ENCODE peak calls at places on chromosome 10, in seven cellular contexts. F is CD4-positive, alpha-beta T cell; T is GM13977; P is IMR-90; Q is epithelial cell of proximal tubule; U is BJ; C is astrocyte of the cerebellum. B is an unnamed sample.
A peak's percentile ranks its signal among the peaks of the same experiment; 100 is the strongest.

GRCh38 chr10:52539463-52539862 is 225.4 kb downstream of the DKK1 start:
- DNase-seq in Q (no peak), C (peak; percentile 33), T (no peak), U (no peak), P (peak; percentile 47), F (no peak), B (no peak)

GRCh38 chr10:30186371-30186875 is 127.0 kb upstream of the JCAD start:
- DNase-seq in P (no peak), U (no peak), Q (no peak), F (no peak), C (no peak), T (no peak), B (peak; percentile 20)

GRCh38 chr10:11107953-11108352 is 90.3 kb downstream of the CELF2 start:
- DNase-seq in P (no peak), C (no peak), Q (no peak), U (no peak), F (no peak), T (no peak), B (no peak)

GRCh38 chr10:59907918-59908807 is 1.8 kb upstream of the CCDC6 start:
- DNase-seq in T (peak; percentile 44), P (peak; percentile 85), F (peak; percentile 30), C (peak; percentile 95), Q (peak; percentile 72), U (peak; percentile 39), B (peak; percentile 72)

GRCh38 chr10:80070068-80070467 is 8.4 kb upstream of the TMEM254 start:
- DNase-seq in C (no peak), T (no peak), U (no peak), P (no peak), Q (no peak), F (no peak), B (no peak)

GRCh38 chr10:122855745-122856144 is 10.1 kb upstream of the CUZD1 start:
- DNase-seq in C (no peak), U (no peak), Q (no peak), F (no peak), T (no peak), P (peak; percentile 21), B (no peak)

GRCh38 chr10:104437226-104437625 is 83.6 kb downstream of the CFAP58 start:
- DNase-seq in C (no peak), Q (no peak), T (no peak), U (no peak), F (no peak), P (peak; percentile 28), B (no peak)

GRCh38 chr10:115879372-115879771 is 393.6 kb downstream of the GFRA1 start:
- DNase-seq in Q (no peak), U (no peak), P (no peak), C (no peak), F (no peak), T (peak; percentile 13), B (no peak)

GRCh38 chr10:133332936-133333699 is 3.6 kb downstream of the CALY start:
- DNase-seq in F (no peak), U (no peak), T (no peak), C (no peak), P (no peak), Q (no peak), B (no peak)

GRCh38 chr10:78856421-78856820 is 212.3 kb upstream of the ZMIZ1 start:
- DNase-seq in F (no peak), Q (no peak), T (no peak), C (no peak), P (no peak), U (no peak), B (no peak)

GRCh38 chr10:77371848-77372247 is 265.8 kb downstream of the KCNMA1 start:
- DNase-seq in F (no peak), C (no peak), T (no peak), P (no peak), U (no peak), Q (peak; percentile 26), B (peak; percentile 22)

GRCh38 chr10:113751116-113751728 is at the start of gene PLEKHS1:
- DNase-seq in C (peak; percentile 49), P (no peak), Q (no peak), F (no peak), T (no peak), U (peak; percentile 35), B (peak; percentile 66)

GRCh38 chr10:124741281-124741921 is 2.8 kb downstream of the FAM53B start:
- DNase-seq in T (peak; percentile 84), U (no peak), Q (no peak), C (peak; percentile 53), F (peak; percentile 74), P (peak; percentile 64), B (peak; percentile 70)

GRCh38 chr10:133318494-133319127 is 9.9 kb downstream of the ZNF511 start:
- DNase-seq in U (no peak), T (peak; percentile 72), F (peak; percentile 60), C (no peak), Q (no peak), P (peak; percentile 36), B (peak; percentile 67)

DNA sequence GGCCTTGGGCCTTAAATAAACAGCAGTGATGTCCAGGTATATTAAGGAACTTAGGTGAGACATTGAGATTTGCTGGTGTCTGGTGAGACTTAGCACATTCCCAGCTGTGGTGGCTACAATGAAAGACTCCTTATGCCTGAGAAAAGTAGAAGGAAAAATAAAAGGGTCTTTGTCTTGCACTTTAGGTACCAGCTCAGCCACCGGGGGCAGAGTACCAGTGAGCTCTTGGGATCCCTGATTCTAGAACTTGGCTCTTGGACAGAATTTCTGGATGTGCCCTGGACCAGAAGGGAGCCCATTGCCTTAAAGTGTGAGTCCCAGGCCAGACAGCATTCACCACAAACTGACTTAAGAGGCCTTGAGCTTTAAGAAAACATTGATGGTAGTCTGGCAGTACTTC is 1038.7 kb downstream of the SORCS3 start:
- DNase-seq in P (no peak), C (no peak), Q (no peak), T (no peak), F (no peak), U (no peak), B (no peak)
- TF ChIP-seq CTCF in P (no peak), C (peak; percentile 3), Q (peak; percentile 33), T (no peak), F (no peak), U (no peak), B (no peak)

GRCh38 chr10:14673189-14673947 is 101.3 kb downstream of the FAM107B start:
- DNase-seq in C (no peak), U (no peak), T (no peak), F (no peak), Q (no peak), P (peak; percentile 23), B (no peak)
- TF ChIP-seq CTCF in C (no peak), U (no peak), T (no peak), F (no peak), Q (no peak), P (no peak), B (no peak)

GRCh38 chr10:130179640-130180039 is 43.4 kb downstream of the GLRX3 start:
- DNase-seq in C (peak; percentile 77), T (no peak), P (peak; percentile 78), Q (peak; percentile 33), F (no peak), U (peak; percentile 9), B (no peak)
- TF ChIP-seq CTCF in C (peak; percentile 71), T (peak; percentile 31), P (peak; percentile 60), Q (peak; percentile 60), F (peak; percentile 56), U (peak; percentile 53), B (no peak)

DNA sequence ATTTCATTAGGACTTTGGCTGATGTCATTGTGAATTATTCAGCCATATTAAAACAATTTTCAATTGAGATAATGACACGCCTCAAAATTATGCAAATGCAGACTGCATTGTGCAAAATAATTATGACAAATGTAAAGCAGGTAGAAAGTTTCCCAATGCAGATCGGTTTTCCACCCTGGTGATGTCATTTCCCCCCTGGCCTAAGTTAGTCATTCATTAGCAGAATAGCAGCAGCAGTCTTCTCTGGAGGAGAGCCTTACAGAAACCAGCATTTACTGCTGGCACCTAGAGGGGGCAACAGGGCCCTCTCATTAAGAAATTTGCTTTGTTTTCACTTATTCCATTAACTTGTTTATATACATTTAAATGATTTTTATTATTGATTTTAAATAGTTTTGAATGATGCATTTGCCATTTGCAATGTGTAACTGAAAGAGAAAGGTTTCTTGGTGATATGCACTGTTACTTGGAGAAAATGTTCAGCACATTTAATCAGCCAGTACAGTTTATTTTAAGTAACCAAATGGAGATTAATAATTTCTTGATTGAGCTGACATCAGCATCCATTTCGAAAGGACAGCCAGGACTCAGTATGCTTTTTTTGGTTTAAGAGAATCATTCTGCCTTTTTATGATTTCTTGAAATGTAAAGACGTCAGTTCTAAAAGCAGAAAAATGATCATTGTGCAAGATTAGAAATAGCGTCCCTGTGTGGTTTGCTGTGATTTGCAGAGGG is 3.4 kb downstream of the ARID5B start:
- DNase-seq in Q (peak; percentile 71), C (no peak), U (no peak), P (peak; percentile 80), T (peak; percentile 59), F (no peak), B (peak; percentile 77)
- TF ChIP-seq CTCF in Q (peak; percentile 45), C (peak; percentile 50), U (peak; percentile 41), P (peak; percentile 43), T (no peak), F (no peak), B (no peak)

DNA sequence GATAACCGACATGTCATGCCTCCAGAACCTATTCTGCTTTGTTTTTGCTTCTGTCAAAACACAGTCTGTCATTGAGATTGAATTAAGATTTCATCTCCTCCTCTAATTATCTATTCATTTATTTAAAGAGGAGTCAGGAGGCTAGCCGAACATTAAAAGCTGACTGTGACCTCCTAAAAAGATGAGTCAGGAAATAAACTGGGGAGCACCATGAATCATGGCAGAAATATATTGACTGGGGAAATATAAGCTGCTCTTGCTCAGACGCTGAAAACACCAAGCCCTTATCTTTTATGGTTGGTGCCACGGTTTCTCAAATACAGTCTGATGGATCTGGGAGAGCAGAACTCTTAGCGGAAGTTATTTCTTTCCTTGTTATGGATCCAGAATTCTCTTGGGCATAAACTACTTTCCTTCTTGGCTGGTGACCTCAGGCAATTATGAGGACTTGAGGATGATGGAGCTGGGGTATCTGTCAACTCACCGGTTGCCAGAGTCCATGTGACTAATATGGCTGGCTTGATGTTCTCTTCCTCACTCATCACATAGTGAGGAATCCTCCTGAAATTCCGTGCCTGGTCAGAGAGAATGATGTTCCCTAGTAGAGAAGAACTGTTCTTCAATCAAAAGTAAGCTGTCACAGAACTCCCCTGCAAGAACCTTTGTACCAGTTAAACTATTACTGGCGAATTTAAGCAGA is 307.6 kb upstream of the PHYHIPL start:
- DNase-seq in U (no peak), C (no peak), T (no peak), F (no peak), Q (no peak), P (peak; percentile 43), B (no peak)
- TF ChIP-seq CTCF in U (no peak), C (no peak), T (no peak), F (no peak), Q (no peak), P (no peak), B (no peak)

DNA sequence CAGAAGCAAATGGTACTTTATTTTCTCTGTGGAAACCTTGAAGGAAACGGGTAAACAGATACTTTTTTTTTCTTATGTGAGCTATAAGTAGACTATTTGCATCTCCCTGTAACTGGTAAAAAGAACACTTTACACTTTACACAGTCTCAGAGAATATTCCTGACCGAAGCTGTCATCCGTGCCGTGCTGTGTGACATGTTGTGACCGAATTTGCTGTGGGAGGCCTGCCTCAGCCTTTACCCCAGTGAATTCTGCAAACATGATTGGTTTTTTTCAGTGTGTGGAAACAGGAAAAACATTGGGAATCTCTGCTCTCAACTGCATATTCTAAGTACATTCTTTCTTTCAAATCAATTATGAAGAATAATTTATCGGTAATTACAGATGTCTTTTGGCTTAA is 291.2 kb downstream of the CAMK1D start:
- DNase-seq in T (no peak), F (no peak), Q (no peak), U (no peak), P (no peak), C (no peak), B (no peak)
- TF ChIP-seq CTCF in T (no peak), F (no peak), Q (no peak), U (no peak), P (no peak), C (no peak), B (no peak)